ENCODE peak calls at places on chromosomes 6 and 20, in eight cellular contexts. X is HepG2, V is endothelial cell of umbilical vein, F is HCT116, P is SK-N-SH, C is H1, D is GM12878, E is K562. O is an unnamed sample.

GRCh38 chr6:13006578-13007300 is 290.2 kb downstream of the PHACTR1 start:
- DNase-seq in P (no peak), X (no peak), V (peak), C (no peak), E (peak), F (no peak), D (no peak), O (no peak)

GRCh38 chr20:8757146-8757545 is 311.7 kb upstream of the PLCB4 start:
- DNase-seq in P (no peak), E (no peak), F (no peak), D (no peak), V (no peak), C (no peak), X (no peak), O (no peak)

GRCh38 chr20:34954905-34955231 is 738 bp downstream of the GSS start:
- DNase-seq in V (no peak), P (peak), D (no peak), E (peak), F (peak), X (peak), C (no peak), O (no peak)

GRCh38 chr6:37136821-37137200 is 33.1 kb upstream of the PIM1 start:
- DNase-seq in F (no peak), D (no peak), P (no peak), C (no peak), V (no peak), E (no peak), X (no peak), O (no peak)

GRCh38 chr20:57445298-57445697 is 54.1 kb downstream of the RBM38 start:
- DNase-seq in C (no peak), D (no peak), P (no peak), F (no peak), V (no peak), X (no peak), E (no peak), O (no peak)

GRCh38 chr20:36337886-36338285 is 31.7 kb downstream of the DLGAP4 start:
- DNase-seq in C (no peak), D (no peak), F (no peak), E (no peak), X (no peak), P (no peak), V (no peak), O (no peak)

GRCh38 chr6:41591859-41592502 is 45.8 kb downstream of the FOXP4 start:
- DNase-seq in X (peak), P (peak), C (no peak), F (peak), V (peak), D (peak), E (peak), O (no peak)

GRCh38 chr6:146154197-146154596 is 125.3 kb downstream of the GRM1 start:
- DNase-seq in C (no peak), F (no peak), X (no peak), V (no peak), E (no peak), D (no peak), P (no peak), O (no peak)

GRCh38 chr6:160227038-160227768 is 31.4 kb downstream of the SLC22A2 start:
- DNase-seq in P (no peak), C (no peak), X (no peak), F (no peak), E (no peak), V (no peak), D (no peak), O (no peak)

GRCh38 chr6:91167846-91168245 is 581.0 kb upstream of the MAP3K7 start:
- DNase-seq in F (no peak), D (no peak), P (peak), C (no peak), V (no peak), X (peak), E (no peak), O (no peak)

GRCh38 chr6:159761135-159761872 is 541 bp upstream of the ACAT2 start:
- DNase-seq in F (no peak), E (no peak), C (no peak), D (no peak), X (peak), V (peak), P (peak), O (no peak)

GRCh38 chr6:16243664-16244063 is 5.3 kb downstream of the GMPR start:
- DNase-seq in X (no peak), C (no peak), E (no peak), V (no peak), F (no peak), P (no peak), D (no peak), O (no peak)

GRCh38 chr6:16243055-16243454 is 4.7 kb downstream of the GMPR start:
- DNase-seq in C (no peak), D (no peak), X (no peak), P (no peak), F (no peak), E (no peak), V (peak), O (no peak)

GRCh38 chr6:16244869-16245451 is 6.6 kb downstream of the GMPR start:
- DNase-seq in C (no peak), F (no peak), X (no peak), D (no peak), V (peak), E (no peak), P (no peak), O (no peak)

GRCh38 chr6:16241321-16241689 is 2.9 kb downstream of the GMPR start:
- DNase-seq in X (no peak), P (no peak), F (no peak), C (no peak), D (no peak), E (no peak), V (no peak), O (no peak)

DNA sequence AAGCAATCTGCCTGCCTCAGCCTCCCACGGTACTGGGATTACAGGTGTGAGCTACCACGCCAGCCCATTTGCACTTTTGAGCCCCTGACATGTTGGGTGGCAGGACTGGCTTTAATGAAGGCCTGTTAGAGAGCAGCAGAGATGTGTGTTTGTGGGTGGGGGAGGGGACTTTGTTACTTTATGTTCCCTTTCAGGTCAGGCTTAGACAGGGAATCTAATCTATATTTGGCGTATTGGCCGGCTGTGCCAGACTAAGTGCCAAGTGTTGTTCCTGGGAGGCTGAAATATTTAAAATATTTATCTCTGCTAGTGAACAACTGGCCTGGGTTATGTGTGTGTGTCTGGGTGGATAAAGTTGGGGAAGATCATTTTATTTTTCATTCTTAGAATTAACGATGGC is 6.1 kb downstream of the GMPR start:
- DNase-seq in C (no peak), F (no peak), P (no peak), D (no peak), E (no peak), V (no peak), X (no peak), O (no peak)
- TF ChIP-seq POLR2AphosphoS5 in C (no peak), F (no peak), P (no peak), D (no peak), E (no peak), V (no peak), X (no peak), O (no peak)

DNA sequence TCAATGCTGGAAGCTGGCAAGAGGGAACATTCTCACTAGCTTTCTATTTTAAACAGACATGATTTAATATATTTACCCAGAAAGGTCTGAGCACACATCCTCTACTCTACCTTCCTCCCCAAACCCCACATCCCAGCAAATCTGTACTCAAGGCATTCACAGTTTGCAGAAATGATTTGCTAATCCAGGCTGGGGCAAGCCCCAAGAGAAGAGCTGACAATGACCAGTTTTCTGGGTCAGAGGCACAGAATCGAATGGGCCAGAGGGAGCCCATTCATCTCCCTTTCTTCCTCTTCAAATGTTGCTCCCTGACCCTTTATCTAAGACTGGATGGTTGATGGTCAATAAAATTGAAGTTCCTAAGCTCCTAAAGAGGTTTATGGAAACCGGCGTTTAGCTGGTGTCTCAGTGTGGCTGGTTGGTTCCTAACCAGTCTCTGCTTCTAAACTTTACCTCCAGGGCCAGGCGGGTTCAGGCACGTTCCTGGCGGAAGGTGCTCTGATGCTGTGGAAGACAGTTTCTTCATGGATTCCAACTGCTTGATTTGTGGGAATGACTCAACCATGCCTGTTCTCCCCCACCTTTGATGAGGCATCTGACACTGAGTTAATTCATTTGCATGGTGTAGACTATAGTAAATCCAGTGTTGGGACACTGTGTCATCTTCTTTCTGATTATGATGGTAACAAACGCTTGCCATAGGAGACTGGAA is 96.4 kb upstream of the IYD start:
- DNase-seq in E (no peak), C (no peak), P (no peak), V (no peak), F (no peak), X (no peak), D (no peak), O (no peak)
- H3K9ac ChIP-seq in E (peak), C (no peak), P (no peak), V (no peak), F (peak), X (no peak), D (no peak), O (no peak)

GRCh38 chr6:21554286-21554685 is 39.3 kb upstream of the SOX4 start:
- DNase-seq in X (no peak), D (no peak), V (no peak), F (no peak), P (no peak), E (no peak), C (no peak), O (no peak)

GRCh38 chr6:21559238-21559637 is 34.3 kb upstream of the SOX4 start:
- DNase-seq in X (no peak), D (no peak), E (no peak), C (no peak), P (no peak), F (no peak), V (no peak), O (no peak)

GRCh38 chr6:21556506-21556905 is 37.0 kb upstream of the SOX4 start:
- DNase-seq in C (no peak), P (no peak), F (no peak), D (no peak), V (no peak), E (no peak), X (no peak), O (no peak)

GRCh38 chr6:21555197-21555596 is 38.4 kb upstream of the SOX4 start:
- DNase-seq in V (no peak), E (no peak), C (no peak), P (no peak), F (no peak), X (no peak), D (no peak), O (no peak)

GRCh38 chr6:21556968-21557721 is 36.4 kb upstream of the SOX4 start:
- DNase-seq in F (no peak), E (no peak), V (peak), C (no peak), X (no peak), D (no peak), P (no peak), O (no peak)
- TF ChIP-seq POLR2AphosphoS5 in F (no peak), E (no peak), V (no peak), C (no peak), X (no peak), D (no peak), P (no peak), O (no peak)

GRCh38 chr6:100460650-100461204 is 4.0 kb downstream of the SIM1 start:
- DNase-seq in E (peak), V (peak), X (no peak), F (no peak), D (no peak), C (no peak), P (no peak), O (no peak)
- H3K9ac ChIP-seq in E (no peak), V (no peak), X (no peak), F (no peak), D (no peak), C (no peak), P (no peak), O (peak)

GRCh38 chr6:113903666-113904330 is 46.7 kb downstream of the MARCKS start:
- DNase-seq in C (no peak), F (no peak), P (no peak), V (peak), E (no peak), D (no peak), X (peak), O (no peak)
- TF ChIP-seq POLR2AphosphoS5 in C (no peak), F (no peak), P (no peak), V (no peak), E (no peak), D (no peak), X (no peak), O (no peak)

DNA sequence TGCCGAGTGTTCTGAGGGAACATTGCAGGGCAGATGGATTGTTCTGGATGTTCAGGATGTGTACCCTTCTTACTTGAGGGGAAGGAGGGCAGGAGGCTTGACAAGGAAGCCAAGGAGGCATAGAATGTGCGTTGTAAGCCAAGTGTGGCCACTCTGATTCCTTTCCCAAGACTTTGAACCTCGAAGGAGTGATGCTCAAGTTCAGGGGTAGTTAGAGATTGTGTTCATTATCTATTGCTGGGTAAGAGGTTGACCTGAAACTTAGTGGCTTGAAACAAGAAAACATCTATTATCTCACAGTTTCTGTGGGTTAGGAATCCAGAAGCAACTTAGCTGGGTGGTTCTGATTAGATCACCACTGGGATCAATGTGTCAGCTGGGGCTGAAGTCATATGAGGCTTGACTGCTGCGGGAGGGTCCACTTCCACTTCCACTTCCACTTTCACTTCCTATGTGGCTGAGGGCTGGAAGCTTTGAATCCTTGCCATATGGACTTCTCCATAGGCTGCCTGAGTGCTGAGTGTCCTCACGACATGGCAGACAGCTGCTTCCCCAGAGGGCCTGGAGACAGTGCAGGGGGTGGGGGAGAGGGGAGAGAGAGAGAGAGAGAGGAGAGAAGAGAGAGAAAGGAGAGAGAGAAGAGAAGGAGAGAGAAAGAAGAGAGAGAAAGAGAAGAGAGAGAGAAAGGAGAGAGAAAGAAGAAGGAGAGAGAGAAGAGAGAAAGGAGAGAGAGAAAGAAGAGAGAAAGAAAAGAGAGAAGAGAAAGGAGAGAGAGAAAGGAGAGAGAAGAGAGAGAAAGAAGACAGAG is 6.9 kb upstream of the CD40 start:
- DNase-seq in P (no peak), F (no peak), C (no peak), E (no peak), X (no peak), D (peak), V (no peak), O (no peak)
- H3K9ac ChIP-seq in P (no peak), F (no peak), C (no peak), E (no peak), X (no peak), D (no peak), V (no peak), O (no peak)

GRCh38 chr20:58603656-58604184 is 47.4 kb upstream of the STX16 start:
- DNase-seq in V (no peak), F (no peak), X (no peak), C (no peak), E (no peak), D (no peak), P (no peak), O (no peak)

GRCh38 chr20:58605292-58606065 is 45.6 kb upstream of the STX16 start:
- DNase-seq in D (no peak), X (no peak), V (no peak), C (no peak), F (no peak), E (no peak), P (no peak), O (no peak)

GRCh38 chr20:58606184-58606583 is 44.9 kb upstream of the STX16 start:
- DNase-seq in X (no peak), E (no peak), F (no peak), P (no peak), C (no peak), V (no peak), D (no peak), O (no peak)

GRCh38 chr20:58602124-58602523 is 49.0 kb upstream of the STX16 start:
- DNase-seq in C (no peak), P (no peak), D (no peak), E (no peak), V (no peak), F (no peak), X (no peak), O (no peak)

GRCh38 chr20:58604410-58604881 is 46.6 kb upstream of the STX16 start:
- DNase-seq in C (no peak), F (no peak), X (no peak), P (peak), D (no peak), V (no peak), E (no peak), O (no peak)
- TF ChIP-seq POLR2AphosphoS5 in C (no peak), F (no peak), X (no peak), P (no peak), D (no peak), V (no peak), E (no peak), O (no peak)

DNA sequence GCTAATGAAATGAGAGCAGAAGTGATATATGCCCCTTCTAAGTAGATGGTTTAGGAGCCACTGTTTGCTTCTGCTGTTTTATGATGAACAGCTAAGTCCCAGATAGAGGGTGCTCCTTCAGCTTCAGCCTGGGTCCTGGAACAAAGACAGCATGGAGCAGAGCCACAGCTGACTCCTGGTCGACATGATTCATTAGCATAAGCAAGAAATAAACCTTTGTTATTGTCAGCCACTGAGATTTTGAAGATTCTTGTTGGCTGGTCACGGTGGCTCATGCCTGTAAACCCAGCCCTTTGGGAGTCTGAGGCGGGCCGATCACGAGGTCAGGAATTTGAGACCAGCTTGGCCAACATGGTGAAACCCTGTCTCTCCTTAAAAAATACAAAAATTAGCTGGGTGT is 47.7 kb upstream of the ARMC2 start:
- DNase-seq in V (no peak), E (no peak), C (no peak), P (no peak), X (no peak), F (no peak), D (no peak), O (no peak)
- H3K9ac ChIP-seq in V (no peak), E (no peak), C (no peak), P (no peak), X (no peak), F (no peak), D (no peak), O (no peak)

GRCh38 chr6:42781811-42782688 is at the start of gene BICRAL:
- DNase-seq in C (no peak), F (peak), D (no peak), X (peak), E (peak), V (peak), P (peak), O (peak)
- TF ChIP-seq POLR2AphosphoS5 in C (no peak), F (peak), D (peak), X (peak), E (peak), V (peak), P (peak), O (peak)